ENCODE peak calls at places on chromosomes 7 and 10, in six cellular contexts. U is K562, T is HepG2, J is HCT116, Q is GM12878, L is H1. D is an unnamed sample.
A peak's percentile ranks its signal among the peaks of the same experiment; 100 is the strongest.

GRCh38 chr7:124779194-124779593 is 13.6 kb upstream of the GPR37 start:
- DNase-seq in T (peak; percentile 9), L (no peak), Q (no peak), U (no peak), J (no peak), D (no peak)

GRCh38 chr7:155531686-155532085 is 14.7 kb downstream of the CNPY1 start:
- DNase-seq in Q (no peak), J (no peak), L (no peak), U (no peak), T (peak; percentile 39), D (no peak)

GRCh38 chr7:154785898-154786297 is 217.0 kb downstream of the PAXIP1 start:
- DNase-seq in Q (no peak), T (no peak), L (no peak), J (no peak), U (no peak), D (no peak)

GRCh38 chr7:37916673-37917660 is at the start of gene SFRP4:
- DNase-seq in L (no peak), J (peak; percentile 34), T (peak; percentile 76), Q (no peak), U (peak; percentile 31), D (peak; percentile 51)

GRCh38 chr10:104688251-104688650 is 47.2 kb downstream of the SORCS3 start:
- DNase-seq in U (no peak), L (no peak), J (no peak), T (no peak), Q (no peak), D (no peak)

GRCh38 chr10:43140414-43140813 is 2.2 kb downstream of the CSGALNACT2 start:
- DNase-seq in Q (no peak), T (peak; percentile 79), U (no peak), J (no peak), L (no peak), D (no peak)

GRCh38 chr7:90604383-90604782 is 8.3 kb downstream of the CDK14 start:
- DNase-seq in L (no peak), U (no peak), Q (no peak), J (no peak), T (no peak), D (no peak)

GRCh38 chr10:59465089-59465488 is 102.7 kb upstream of the FAM13C start:
- DNase-seq in U (no peak), L (no peak), T (peak; percentile 4), J (no peak), Q (no peak), D (no peak)

GRCh38 chr10:37732685-37733084 is 124.7 kb downstream of the ZNF248 start:
- DNase-seq in L (no peak), J (no peak), U (no peak), Q (no peak), T (peak; percentile 21), D (no peak)

GRCh38 chr10:5887029-5887428 is 2.7 kb downstream of the ANKRD16 start:
- DNase-seq in J (no peak), T (no peak), L (no peak), U (no peak), Q (no peak), D (no peak)

GRCh38 chr7:137916980-137917645 is 70.3 kb upstream of the DGKI start:
- DNase-seq in Q (no peak), U (no peak), J (no peak), T (no peak), L (no peak), D (no peak)

GRCh38 chr10:112335866-112336265 is 38.0 kb upstream of the ACSL5 start:
- DNase-seq in U (no peak), J (no peak), Q (no peak), L (no peak), T (peak; percentile 43), D (no peak)
- H3K4me3 ChIP-seq in U (no peak overlapping the region), J (no peak overlapping the region), Q (no peak overlapping the region), L (no peak overlapping the region), T (no peak overlapping the region), D (no peak overlapping the region)

DNA sequence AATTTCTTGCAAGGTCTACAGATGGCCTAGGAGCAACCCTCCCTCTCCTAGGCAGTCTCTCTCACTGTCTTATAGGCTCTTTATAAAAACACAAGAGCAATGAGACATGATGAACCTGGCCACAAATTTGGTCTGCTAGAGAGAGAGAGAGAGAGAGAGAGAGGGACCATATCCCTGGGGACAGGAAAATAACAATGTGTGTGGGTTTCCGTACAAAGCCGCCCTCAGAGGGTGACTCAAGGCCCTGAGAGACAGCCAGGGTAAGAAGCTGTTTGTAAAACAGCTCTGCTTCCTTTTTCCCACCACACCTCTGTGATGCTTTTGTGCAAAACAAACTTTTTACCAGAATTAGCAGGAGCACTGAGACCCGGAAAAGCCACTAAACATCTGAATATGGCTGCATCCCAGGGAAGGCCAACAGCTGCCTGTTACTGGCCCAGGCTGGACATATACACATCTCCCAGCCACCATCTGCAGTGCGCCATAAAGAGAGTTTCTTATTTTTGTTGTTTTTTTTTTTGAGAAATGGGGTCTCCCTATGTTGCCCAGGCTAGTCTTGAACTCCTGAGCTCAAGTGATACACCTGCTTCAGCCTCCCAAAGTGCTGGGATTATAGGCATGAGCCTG is 18.4 kb downstream of the GIMAP5 start:
- DNase-seq in U (peak; percentile 2), J (no peak), T (no peak), L (no peak), Q (peak; percentile 71), D (no peak)
- H3K9ac ChIP-seq in U (no peak overlapping the region), J (no peak overlapping the region), T (no peak overlapping the region), L (no peak overlapping the region), Q (no peak overlapping the region), D (no peak overlapping the region)

DNA sequence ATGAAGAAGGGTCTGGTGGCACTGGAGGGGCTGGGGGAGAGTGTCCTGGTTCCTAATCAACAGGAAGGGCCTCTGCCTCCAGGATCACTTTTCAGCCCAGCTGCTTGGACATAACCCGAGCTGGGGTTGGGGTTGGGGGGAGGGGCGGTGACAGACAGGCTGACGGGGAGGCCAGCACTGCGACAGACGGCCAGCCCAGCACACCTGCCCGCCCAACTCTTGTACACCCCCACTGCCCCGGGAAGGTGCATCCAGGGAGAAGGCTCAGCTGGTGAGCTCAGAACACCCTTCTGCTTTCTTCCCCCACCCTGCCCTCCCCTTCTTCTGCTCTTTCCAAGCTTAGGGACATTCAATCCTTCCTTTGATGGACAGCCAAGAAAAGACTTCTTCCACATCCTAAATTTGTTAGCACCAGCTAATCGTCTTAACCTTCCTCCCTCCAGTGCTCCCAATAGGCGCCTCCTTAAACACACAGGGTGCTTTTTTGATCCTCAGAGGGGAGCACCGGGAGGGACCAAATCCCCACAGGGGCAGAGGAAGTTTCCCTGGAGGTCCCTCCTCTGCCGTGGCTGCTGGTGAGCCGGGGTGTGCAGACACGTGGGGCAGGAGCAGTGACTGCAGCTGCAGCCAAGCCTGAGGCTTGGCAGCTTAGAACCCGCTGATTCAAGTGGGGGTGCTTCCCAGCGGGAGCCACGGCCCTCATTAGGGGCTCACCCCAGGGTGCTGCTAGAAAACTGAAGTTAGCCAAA is 44.7 kb downstream of the COL13A1 start:
- DNase-seq in Q (no peak), L (no peak), T (no peak), U (no peak), J (no peak), D (no peak)
- TF ChIP-seq ZNF274 in Q (no peak), L (no peak), T (no peak), U (no peak), J (no peak), D (no peak)

DNA sequence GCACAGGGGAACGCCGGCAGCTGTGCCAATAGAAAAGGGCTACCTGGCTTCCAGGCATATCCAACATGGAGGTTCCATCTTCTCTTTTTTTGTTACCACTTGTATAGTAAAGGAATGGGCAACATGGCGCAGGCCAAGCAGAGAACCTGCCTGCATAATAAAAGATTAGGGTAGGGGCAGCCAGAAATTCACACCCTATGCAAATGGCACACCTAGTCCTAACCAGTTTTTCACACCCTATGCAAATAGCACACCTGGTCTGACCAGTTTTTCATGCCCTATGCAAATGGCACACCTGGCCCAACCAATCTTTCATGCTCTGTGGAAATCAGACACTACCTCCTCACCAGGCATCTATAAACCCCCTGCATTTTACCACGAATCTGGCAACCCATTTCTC is 369.5 kb downstream of the IPMK start:
- DNase-seq in J (no peak), U (no peak), T (no peak), L (peak; percentile 10), Q (no peak), D (no peak)
- H3K4me3 ChIP-seq in J (no peak overlapping the region), U (no peak overlapping the region), T (no peak overlapping the region), L (peak overlapping the region; percentile 11), Q (no peak overlapping the region), D (no peak overlapping the region)

DNA sequence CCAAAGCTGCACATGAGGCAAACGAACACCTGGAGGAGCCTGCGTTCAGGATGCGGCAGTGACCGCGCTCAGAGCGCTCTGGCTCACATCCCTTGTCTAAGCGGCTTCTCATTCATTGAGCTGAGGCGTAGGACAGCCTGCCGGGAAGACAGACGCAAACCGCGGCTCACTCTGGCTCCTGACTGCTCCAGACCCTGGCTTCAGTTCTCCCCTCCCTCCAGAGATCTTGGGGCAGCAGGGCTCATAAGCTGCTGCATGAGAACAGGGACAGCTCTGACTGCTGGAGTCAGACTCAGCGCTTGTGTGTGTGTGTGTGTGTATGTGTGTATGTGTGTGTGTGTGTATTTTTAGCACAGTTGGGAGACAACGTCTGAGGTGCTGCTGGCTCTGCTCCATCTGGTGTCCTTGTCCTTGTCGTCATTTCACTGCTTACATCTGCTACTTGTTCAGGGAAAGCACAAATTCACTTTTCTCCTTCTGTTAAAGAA is 15.8 kb upstream of the LYZL2 start:
- DNase-seq in L (no peak), J (peak; percentile 12), T (peak; percentile 9), Q (no peak), U (no peak), D (no peak)
- H3K9ac ChIP-seq in L (no peak overlapping the region), J (no peak overlapping the region), T (no peak overlapping the region), Q (no peak overlapping the region), U (no peak overlapping the region), D (no peak overlapping the region)

GRCh38 chr10:74118794-74119193 is 31.8 kb downstream of the AP3M1 start:
- DNase-seq in T (no peak), L (no peak), J (peak; percentile 18), U (no peak), Q (no peak), D (no peak)
- TF ChIP-seq ZNF274 in T (no peak), L (no peak), J (no peak), U (no peak), Q (no peak), D (no peak)

DNA sequence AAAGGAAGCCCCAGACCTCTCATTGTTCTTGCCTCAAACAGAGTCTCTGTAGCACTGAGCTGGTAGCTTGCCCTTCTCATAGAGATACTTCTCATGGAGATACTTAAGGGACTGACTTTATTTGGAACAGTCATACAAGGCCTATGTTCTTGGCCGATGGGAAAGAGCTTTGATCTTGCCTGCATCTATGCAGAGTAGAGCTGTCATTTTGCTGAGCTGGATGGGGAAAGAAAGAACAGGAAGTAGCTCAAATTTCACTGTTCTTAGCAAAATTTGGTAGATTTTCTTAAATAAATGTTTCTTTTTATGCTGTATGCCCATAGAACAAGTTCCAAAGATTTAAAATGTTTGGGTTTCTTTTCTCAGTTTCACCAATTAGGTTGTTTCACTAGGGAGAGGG is 119.3 kb upstream of the SEC61G start:
- DNase-seq in Q (no peak), L (no peak), J (no peak), U (no peak), T (no peak), D (no peak)
- H3K4me3 ChIP-seq in Q (no peak overlapping the region), L (no peak overlapping the region), J (no peak overlapping the region), U (no peak overlapping the region), T (no peak overlapping the region), D (no peak overlapping the region)

GRCh38 chr7:16061630-16062029 is 359.7 kb downstream of the CRPPA start:
- DNase-seq in L (no peak), Q (no peak), J (no peak), U (no peak), T (no peak), D (no peak)
- H3K9ac ChIP-seq in L (no peak overlapping the region), Q (no peak overlapping the region), J (no peak overlapping the region), U (no peak overlapping the region), T (no peak overlapping the region), D (no peak overlapping the region)

D was measured in NT2/D1.